ENCODE peak calls at places on chromosome 10, in seven cellular contexts. I is HEK293T; E is lower lobe of right lung; M is epithelial cell of esophagus; T is IMR-90; Y is HT1080; B is stimulated activated CD4-positive, alpha-beta T cell treated with anti-CD3 and anti-CD28 coated beads, Interleukin-4, amount 100 ng/mL, for 1 hour. H is an unnamed sample.

GRCh38 chr10:70312972-70313371 is 29.2 kb upstream of the NPFFR1 start:
- DNase-seq in I (no peak), B (no peak), Y (no peak), T (peak; percentile 29), M (no peak), E (no peak), H (no peak)

GRCh38 chr10:21078410-21079329 is 181.6 kb upstream of the NEBL start:
- DNase-seq in M (peak; percentile 79), I (peak; percentile 72), T (peak; percentile 61), E (peak; percentile 56), Y (peak; percentile 51), B (peak; percentile 6), H (peak; percentile 68)

GRCh38 chr10:110919971-110920881 is 822 bp downstream of the SHOC2 start:
- DNase-seq in Y (peak; percentile 40), E (peak; percentile 62), I (peak; percentile 42), T (peak; percentile 17), M (peak; percentile 43), B (no peak), H (peak; percentile 28)

GRCh38 chr10:82981137-82981723 is 1106.2 kb downstream of the NRG3 start:
- DNase-seq in M (no peak), Y (peak; percentile 56), E (no peak), B (no peak), T (peak; percentile 45), I (no peak), H (peak; percentile 8)

GRCh38 chr10:58016614-58017013 is 251.1 kb downstream of the IPMK start:
- DNase-seq in M (no peak), E (no peak), I (no peak), B (no peak), Y (no peak), T (no peak), H (no peak)

GRCh38 chr10:97399843-97400545 is 1.1 kb downstream of the RRP12 start:
- DNase-seq in T (peak; percentile 85), E (no peak), Y (peak; percentile 86), M (peak; percentile 89), B (peak; percentile 23), I (peak; percentile 73), H (peak; percentile 83)

GRCh38 chr10:26249681-26250080 is 33.1 kb downstream of the GAD2 start:
- DNase-seq in Y (no peak), E (no peak), B (no peak), T (no peak), M (no peak), I (no peak), H (no peak)

GRCh38 chr10:60905580-60905979 is 38.4 kb downstream of the RHOBTB1 start:
- DNase-seq in M (no peak), I (no peak), Y (no peak), T (peak; percentile 59), E (peak; percentile 54), B (no peak), H (peak; percentile 30)

GRCh38 chr10:125213541-125214282 is 53.3 kb upstream of the CTBP2 start:
- DNase-seq in B (no peak), I (no peak), M (no peak), Y (no peak), T (no peak), E (no peak), H (no peak)

GRCh38 chr10:67262675-67263074 is 336.8 kb downstream of the LRRTM3 start:
- DNase-seq in E (no peak), M (no peak), T (no peak), Y (no peak), I (no peak), B (no peak), H (no peak)

GRCh38 chr10:116737582-116738358 is 4.6 kb downstream of the HSPA12A start:
- DNase-seq in B (no peak), E (no peak), M (no peak), T (no peak), Y (no peak), I (no peak), H (no peak)

GRCh38 chr10:106582291-106582690 is 582.2 kb downstream of the SORCS1 start:
- DNase-seq in M (peak; percentile 47), B (no peak), E (no peak), Y (peak; percentile 81), I (no peak), T (peak; percentile 34), H (peak; percentile 66)

GRCh38 chr10:44417761-44418160 is 32.9 kb upstream of the CXCL12 start:
- DNase-seq in M (no peak), I (no peak), E (no peak), Y (no peak), B (no peak), T (no peak), H (no peak)

GRCh38 chr10:103759100-103759781 is 96.1 kb downstream of the SH3PXD2A start:
- DNase-seq in E (no peak), B (no peak), Y (peak; percentile 89), M (peak; percentile 88), T (peak; percentile 91), I (no peak), H (peak; percentile 91)

GRCh38 chr10:96271017-96271815 is at the start of gene BLNK:
- DNase-seq in B (no peak), M (peak; percentile 90), I (peak; percentile 28), T (peak; percentile 33), Y (no peak), E (peak; percentile 87), H (peak; percentile 67)

GRCh38 chr10:104043854-104044253 is 41.8 kb downstream of the COL17A1 start:
- DNase-seq in T (no peak), I (no peak), B (no peak), E (no peak), Y (no peak), M (no peak), H (no peak)

GRCh38 chr10:124061030-124061429 is 32.4 kb downstream of the CHST15 start:
- DNase-seq in M (no peak), B (no peak), E (no peak), Y (no peak), T (no peak), I (no peak), H (no peak)

GRCh38 chr10:30387646-30388243 is 38.7 kb upstream of the MTPAP start:
- DNase-seq in I (no peak), E (no peak), T (no peak), Y (peak; percentile 84), M (peak; percentile 66), B (no peak), H (peak; percentile 7)

GRCh38 chr10:128869101-128869712 is 597.8 kb upstream of the MGMT start:
- DNase-seq in Y (no peak), B (no peak), I (no peak), M (no peak), E (no peak), T (no peak), H (no peak)

GRCh38 chr10:124106241-124106905 is 13.0 kb upstream of the CHST15 start:
- DNase-seq in E (peak; percentile 65), I (no peak), B (no peak), M (peak; percentile 93), Y (peak; percentile 89), T (peak; percentile 55), H (peak; percentile 89)

GRCh38 chr10:23516530-23516929 is 77.7 kb downstream of the OTUD1 start:
- DNase-seq in B (no peak), Y (peak; percentile 26), I (peak; percentile 45), E (no peak), M (peak; percentile 41), T (peak; percentile 12), H (peak; percentile 52)

GRCh38 chr10:130050721-130051120 is 59.9 kb downstream of the C10orf143 start:
- DNase-seq in I (no peak), M (no peak), T (no peak), E (no peak), Y (no peak), B (no peak), H (no peak)

GRCh38 chr10:69048103-69048502 is 39.8 kb upstream of the SRGN start:
- DNase-seq in T (peak; percentile 76), M (peak; percentile 71), I (no peak), Y (peak; percentile 41), E (peak; percentile 78), B (no peak), H (peak; percentile 83)

GRCh38 chr10:97689637-97690036 is 2.6 kb upstream of the AVPI1 start:
- DNase-seq in B (no peak), I (no peak), T (peak; percentile 99), Y (peak; percentile 98), M (peak; percentile 100), E (no peak), H (peak; percentile 95)